ENCODE peak calls at places on chromosomes 6 and 20, in six cellular contexts. One of them, this sample, is unnamed.

GRCh38 chr6:99152345-99152643 is 197.2 kb downstream of the FAXC start:
- DNase-seq in neuronal stem cell: no peak
- DNase-seq in dorsolateral prefrontal cortex: no peak
- DNase-seq in HCT116: no peak
- DNase-seq in adrenal gland: no peak
- DNase-seq in colonic mucosa: no peak
- DNase-seq in this sample: no peak

GRCh38 chr20:25584905-25585704 is at the start of gene NINL:
- DNase-seq in adrenal gland: peak; percentile 66
- DNase-seq in colonic mucosa: peak; percentile 66
- DNase-seq in HCT116: no peak
- DNase-seq in dorsolateral prefrontal cortex: no peak
- DNase-seq in neuronal stem cell: peak; percentile 78
- DNase-seq in this sample: peak; percentile 47

GRCh38 chr6:113057567-113058053 is 710.5 kb downstream of the RFPL4B start:
- DNase-seq in neuronal stem cell: no peak
- DNase-seq in colonic mucosa: no peak
- DNase-seq in HCT116: no peak
- DNase-seq in adrenal gland: no peak
- DNase-seq in dorsolateral prefrontal cortex: no peak
- DNase-seq in this sample: no peak

GRCh38 chr20:51966296-51966971 is 164.1 kb upstream of the SALL4 start:
- DNase-seq in neuronal stem cell: peak; percentile 57
- DNase-seq in dorsolateral prefrontal cortex: no peak
- DNase-seq in adrenal gland: peak; percentile 38
- DNase-seq in HCT116: peak; percentile 81
- DNase-seq in colonic mucosa: peak; percentile 61
- DNase-seq in this sample: no peak

GRCh38 chr6:1110164-1110563 is 201.7 kb upstream of the FOXQ1 start:
- DNase-seq in adrenal gland: no peak
- DNase-seq in neuronal stem cell: no peak
- DNase-seq in dorsolateral prefrontal cortex: no peak
- DNase-seq in colonic mucosa: no peak
- DNase-seq in HCT116: peak; percentile 22
- DNase-seq in this sample: no peak

GRCh38 chr20:19757487-19757972 is 528 bp upstream of the RIN2 start:
- DNase-seq in adrenal gland: peak; percentile 76
- DNase-seq in HCT116: no peak
- DNase-seq in dorsolateral prefrontal cortex: peak; percentile 42
- DNase-seq in neuronal stem cell: peak; percentile 62
- DNase-seq in colonic mucosa: peak; percentile 94
- DNase-seq in this sample: no peak

GRCh38 chr6:28269492-28269891 is 2.5 kb downstream of the ZSCAN26 start:
- DNase-seq in colonic mucosa: no peak
- DNase-seq in HCT116: peak; percentile 64
- DNase-seq in neuronal stem cell: no peak
- DNase-seq in adrenal gland: no peak
- DNase-seq in dorsolateral prefrontal cortex: no peak
- DNase-seq in this sample: no peak

GRCh38 chr6:129583864-129584263 is 126.1 kb downstream of the ARHGAP18 start:
- DNase-seq in adrenal gland: no peak
- DNase-seq in colonic mucosa: no peak
- DNase-seq in HCT116: no peak
- DNase-seq in dorsolateral prefrontal cortex: no peak
- DNase-seq in neuronal stem cell: no peak
- DNase-seq in this sample: no peak

GRCh38 chr6:298233-299049 is 6.2 kb downstream of the DUSP22 start:
- DNase-seq in dorsolateral prefrontal cortex: no peak
- DNase-seq in neuronal stem cell: no peak
- DNase-seq in colonic mucosa: no peak
- DNase-seq in HCT116: no peak
- DNase-seq in adrenal gland: no peak
- DNase-seq in this sample: no peak

GRCh38 chr20:11267131-11267761 is 593.4 kb upstream of the JAG1 start:
- DNase-seq in dorsolateral prefrontal cortex: peak; percentile 47
- DNase-seq in HCT116: peak; percentile 79
- DNase-seq in colonic mucosa: peak; percentile 22
- DNase-seq in neuronal stem cell: peak; percentile 51
- DNase-seq in adrenal gland: peak; percentile 32
- DNase-seq in this sample: no peak

GRCh38 chr6:40586800-40587201 is 363 bp downstream of the LRFN2 start:
- DNase-seq in colonic mucosa: peak; percentile 19
- DNase-seq in HCT116: no peak
- DNase-seq in adrenal gland: no peak
- DNase-seq in neuronal stem cell: no peak
- DNase-seq in dorsolateral prefrontal cortex: no peak
- DNase-seq in this sample: no peak

GRCh38 chr20:31675828-31676533 is 38.3 kb downstream of the COX4I2 start:
- DNase-seq in adrenal gland: no peak
- DNase-seq in HCT116: no peak
- DNase-seq in dorsolateral prefrontal cortex: no peak
- DNase-seq in neuronal stem cell: no peak
- DNase-seq in colonic mucosa: peak; percentile 40
- DNase-seq in this sample: peak; percentile 55

GRCh38 chr6:166204852-166205650 is 37.4 kb upstream of the TBXT start:
- DNase-seq in colonic mucosa: no peak
- DNase-seq in dorsolateral prefrontal cortex: no peak
- DNase-seq in neuronal stem cell: no peak
- DNase-seq in adrenal gland: no peak
- DNase-seq in HCT116: no peak
- DNase-seq in this sample: no peak

GRCh38 chr20:47480705-47481104 is 21.0 kb upstream of the NCOA3 start:
- DNase-seq in HCT116: no peak
- DNase-seq in dorsolateral prefrontal cortex: no peak
- DNase-seq in colonic mucosa: no peak
- DNase-seq in neuronal stem cell: no peak
- DNase-seq in adrenal gland: no peak
- DNase-seq in this sample: no peak
- H3K27ac ChIP-seq in HCT116: no peak overlapping the region
- H3K27ac ChIP-seq in dorsolateral prefrontal cortex: no peak overlapping the region
- H3K27ac ChIP-seq in colonic mucosa: no peak overlapping the region
- H3K27ac ChIP-seq in neuronal stem cell: no peak overlapping the region
- H3K27ac ChIP-seq in adrenal gland: no peak overlapping the region
- H3K27ac ChIP-seq in this sample: no peak overlapping the region

GRCh38 chr20:58109918-58110635 is 118.4 kb downstream of the ANKRD60 start:
- DNase-seq in HCT116: no peak
- DNase-seq in adrenal gland: no peak
- DNase-seq in colonic mucosa: no peak
- DNase-seq in dorsolateral prefrontal cortex: no peak
- DNase-seq in neuronal stem cell: no peak
- DNase-seq in this sample: no peak

GRCh38 chr20:58113706-58114105 is 114.7 kb downstream of the ANKRD60 start:
- DNase-seq in HCT116: no peak
- DNase-seq in dorsolateral prefrontal cortex: no peak
- DNase-seq in neuronal stem cell: no peak
- DNase-seq in adrenal gland: no peak
- DNase-seq in colonic mucosa: no peak
- DNase-seq in this sample: no peak

GRCh38 chr20:58109126-58109880 is 119.2 kb downstream of the ANKRD60 start:
- DNase-seq in adrenal gland: no peak
- DNase-seq in HCT116: no peak
- DNase-seq in neuronal stem cell: no peak
- DNase-seq in dorsolateral prefrontal cortex: no peak
- DNase-seq in colonic mucosa: no peak
- DNase-seq in this sample: no peak

GRCh38 chr20:58112017-58112781 is 116.3 kb downstream of the ANKRD60 start:
- DNase-seq in adrenal gland: no peak
- DNase-seq in neuronal stem cell: no peak
- DNase-seq in dorsolateral prefrontal cortex: no peak
- DNase-seq in HCT116: no peak
- DNase-seq in colonic mucosa: no peak
- DNase-seq in this sample: no peak

DNA sequence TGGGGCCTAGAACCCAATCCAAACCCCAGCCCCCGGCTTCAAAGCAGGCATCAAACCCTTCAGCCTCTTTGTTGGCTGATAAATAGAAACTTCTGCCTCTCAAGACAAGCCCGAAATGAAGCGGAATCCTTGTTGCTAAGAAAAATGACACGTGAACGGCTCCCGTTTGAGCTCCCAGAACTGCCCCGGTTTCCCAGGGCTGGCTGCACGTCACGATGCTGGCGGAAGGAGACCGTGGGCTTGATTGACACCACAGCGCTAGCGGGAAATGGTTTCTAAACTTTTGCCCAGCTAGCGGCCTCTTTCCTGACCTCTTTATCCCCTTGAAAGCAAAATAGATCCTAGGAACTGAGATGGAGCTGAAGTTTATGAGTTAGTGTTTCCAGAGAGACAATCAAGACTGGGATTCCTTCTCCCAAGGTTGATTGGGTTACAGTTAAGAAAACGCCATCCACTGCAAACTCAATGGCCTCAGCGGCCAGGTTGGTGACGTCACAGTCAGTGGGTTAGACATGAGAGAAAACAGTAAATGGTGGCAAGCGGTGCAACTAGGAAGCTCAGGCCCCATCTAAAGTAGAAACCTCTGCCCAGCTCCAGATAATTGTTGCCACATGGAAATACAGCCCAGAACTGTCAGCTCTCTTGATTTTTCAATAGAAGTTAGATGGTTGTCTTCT is 117.0 kb downstream of the ANKRD60 start:
- DNase-seq in adrenal gland: no peak
- DNase-seq in colonic mucosa: no peak
- DNase-seq in HCT116: no peak
- DNase-seq in dorsolateral prefrontal cortex: no peak
- DNase-seq in neuronal stem cell: no peak
- DNase-seq in this sample: no peak
- H3K27ac ChIP-seq in adrenal gland: no peak overlapping the region
- H3K27ac ChIP-seq in colonic mucosa: no peak overlapping the region
- H3K27ac ChIP-seq in HCT116: no peak overlapping the region
- H3K27ac ChIP-seq in dorsolateral prefrontal cortex: no peak overlapping the region
- H3K27ac ChIP-seq in neuronal stem cell: no peak overlapping the region
- H3K27ac ChIP-seq in this sample: no peak overlapping the region

GRCh38 chr6:110550353-110550752 is 73.9 kb upstream of the SLC22A16 start:
- DNase-seq in adrenal gland: no peak
- DNase-seq in HCT116: no peak
- DNase-seq in neuronal stem cell: no peak
- DNase-seq in colonic mucosa: no peak
- DNase-seq in dorsolateral prefrontal cortex: no peak
- DNase-seq in this sample: no peak

GRCh38 chr6:110551088-110551487 is 74.7 kb upstream of the SLC22A16 start:
- DNase-seq in HCT116: no peak
- DNase-seq in dorsolateral prefrontal cortex: no peak
- DNase-seq in neuronal stem cell: no peak
- DNase-seq in colonic mucosa: no peak
- DNase-seq in adrenal gland: no peak
- DNase-seq in this sample: no peak

GRCh38 chr6:110549277-110549676 is 72.9 kb upstream of the SLC22A16 start:
- DNase-seq in HCT116: no peak
- DNase-seq in neuronal stem cell: no peak
- DNase-seq in colonic mucosa: no peak
- DNase-seq in adrenal gland: no peak
- DNase-seq in dorsolateral prefrontal cortex: no peak
- DNase-seq in this sample: no peak

GRCh38 chr6:110547266-110547964 is 71.0 kb upstream of the SLC22A16 start:
- DNase-seq in neuronal stem cell: no peak
- DNase-seq in HCT116: peak; percentile 73
- DNase-seq in dorsolateral prefrontal cortex: no peak
- DNase-seq in colonic mucosa: no peak
- DNase-seq in adrenal gland: no peak
- DNase-seq in this sample: no peak

GRCh38 chr6:110548124-110548847 is 71.9 kb upstream of the SLC22A16 start:
- DNase-seq in dorsolateral prefrontal cortex: no peak
- DNase-seq in colonic mucosa: no peak
- DNase-seq in HCT116: no peak
- DNase-seq in neuronal stem cell: no peak
- DNase-seq in adrenal gland: no peak
- DNase-seq in this sample: no peak
- H3K27ac ChIP-seq in dorsolateral prefrontal cortex: peak overlapping the region; percentile 99
- H3K27ac ChIP-seq in colonic mucosa: no peak overlapping the region
- H3K27ac ChIP-seq in HCT116: peak overlapping the region; percentile 73
- H3K27ac ChIP-seq in neuronal stem cell: no peak overlapping the region
- H3K27ac ChIP-seq in adrenal gland: no peak overlapping the region
- H3K27ac ChIP-seq in this sample: no peak overlapping the region

DNA sequence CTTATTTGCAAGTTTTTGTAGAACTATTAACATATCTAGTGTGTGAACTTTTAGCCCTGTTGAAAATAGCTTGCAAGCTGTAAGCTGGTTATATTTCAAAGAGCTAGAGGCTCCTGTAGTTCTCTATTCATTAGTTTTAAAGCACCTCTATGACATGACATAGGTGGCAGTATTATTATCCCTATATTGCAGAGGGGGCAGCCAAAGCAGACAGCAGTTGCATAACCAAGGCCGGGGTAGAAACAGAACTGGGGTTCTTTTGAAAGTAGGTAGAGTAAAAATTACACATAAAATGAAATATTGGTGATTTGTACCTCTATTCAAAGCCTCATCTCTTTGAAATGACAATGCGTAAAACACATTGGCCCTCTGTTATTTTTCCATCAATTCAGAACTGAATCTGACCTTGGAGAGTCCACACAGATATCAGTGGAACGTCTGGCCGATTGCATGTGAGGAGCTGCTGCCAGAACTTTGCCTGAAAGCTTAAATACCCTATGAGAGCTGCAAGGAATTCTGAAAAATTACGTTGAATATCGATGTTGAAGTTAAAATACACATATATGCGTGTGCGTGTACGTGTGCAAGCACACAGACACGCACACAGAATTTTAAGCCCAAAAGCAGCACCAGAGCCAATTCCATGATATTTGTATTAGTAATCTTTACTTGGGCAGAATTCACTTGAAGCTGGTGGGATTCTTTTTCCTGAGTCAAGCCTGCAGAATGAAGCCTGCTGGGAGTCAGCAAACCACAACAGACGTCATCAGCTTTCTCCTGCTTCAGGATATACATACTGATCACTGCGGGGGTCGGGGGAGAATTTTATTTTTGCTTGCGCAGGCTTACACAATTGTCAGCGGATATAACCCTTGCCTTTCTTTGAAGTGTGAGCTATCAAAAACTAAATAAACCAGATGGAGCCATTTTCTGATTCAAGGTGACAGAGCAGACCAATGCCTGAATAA is 163.2 kb downstream of the PDE7B start:
- DNase-seq in dorsolateral prefrontal cortex: no peak
- DNase-seq in colonic mucosa: no peak
- DNase-seq in neuronal stem cell: no peak
- DNase-seq in HCT116: no peak
- DNase-seq in adrenal gland: no peak
- DNase-seq in this sample: no peak
- H3K27ac ChIP-seq in dorsolateral prefrontal cortex: peak overlapping the region; percentile 29
- H3K27ac ChIP-seq in colonic mucosa: no peak overlapping the region
- H3K27ac ChIP-seq in neuronal stem cell: no peak overlapping the region
- H3K27ac ChIP-seq in HCT116: no peak overlapping the region
- H3K27ac ChIP-seq in adrenal gland: no peak overlapping the region
- H3K27ac ChIP-seq in this sample: no peak overlapping the region